ENCODE peak calls at places on chromosome 6, in nine cellular contexts. Z is K562, W is SK-N-SH, A is HL-60, O is A549, J is Panc1, N is HCT116, C is GM12878, E is HepG2. P is an unnamed sample.

GRCh38 chr6:129186988-129187387 is 304.1 kb downstream of the LAMA2 start:
- DNase-seq in C (no peak), J (no peak), Z (no peak), N (peak; percentile 73), O (no peak), A (no peak), E (no peak), W (no peak), P (no peak)

GRCh38 chr6:5677219-5678000 is 329.3 kb downstream of the NRN1 start:
- DNase-seq in C (no peak), A (no peak), W (no peak), E (no peak), J (no peak), Z (no peak), N (no peak), O (no peak), P (no peak)

GRCh38 chr6:104908031-104908430 is 48.3 kb upstream of the HACE1 start:
- DNase-seq in A (no peak), Z (no peak), W (no peak), O (peak; percentile 7), N (no peak), C (no peak), J (no peak), E (no peak), P (no peak)

GRCh38 chr6:34145161-34146020 is 496 bp downstream of the GRM4 start:
- DNase-seq in C (no peak), N (no peak), W (peak; percentile 78), Z (peak; percentile 48), A (peak; percentile 8), O (peak; percentile 37), E (no peak), J (no peak), P (peak; percentile 83)

GRCh38 chr6:139376054-139376355 is 1.6 kb upstream of the CITED2 start:
- DNase-seq in C (peak; percentile 38), W (no peak), A (no peak), O (no peak), E (no peak), N (no peak), J (no peak), Z (peak; percentile 39), P (no peak)

GRCh38 chr6:158818580-158819212 is 472 bp downstream of the EZR start:
- DNase-seq in Z (peak; percentile 72), J (no peak), O (peak; percentile 63), E (peak; percentile 54), A (peak; percentile 38), C (no peak), N (no peak), W (peak; percentile 81), P (peak; percentile 73)

GRCh38 chr6:18380165-18380564 is 7.0 kb upstream of the RNF144B start:
- DNase-seq in W (no peak), O (no peak), A (no peak), Z (no peak), J (no peak), N (no peak), E (no peak), C (no peak), P (no peak)

GRCh38 chr6:33316603-33317417 is 734 bp downstream of the ZBTB22 start:
- DNase-seq in J (no peak), W (peak; percentile 40), O (no peak), C (no peak), A (no peak), Z (no peak), N (no peak), E (no peak), P (no peak)

GRCh38 chr6:105204768-105205167 is 25.0 kb upstream of the POPDC3 start:
- DNase-seq in C (no peak), A (no peak), O (no peak), N (no peak), J (no peak), E (no peak), W (no peak), Z (no peak), P (no peak)

GRCh38 chr6:44004625-44005506 is 122.4 kb downstream of the MRPL14 start:
- DNase-seq in J (no peak), E (no peak), N (no peak), A (no peak), Z (no peak), W (peak; percentile 71), C (no peak), O (peak; percentile 39), P (no peak)

GRCh38 chr6:64520050-64520449 is 884.4 kb downstream of the PHF3 start:
- DNase-seq in J (peak; percentile 43), C (peak; percentile 5), W (no peak), E (no peak), O (peak; percentile 30), Z (no peak), A (no peak), N (no peak), P (peak; percentile 2)

DNA sequence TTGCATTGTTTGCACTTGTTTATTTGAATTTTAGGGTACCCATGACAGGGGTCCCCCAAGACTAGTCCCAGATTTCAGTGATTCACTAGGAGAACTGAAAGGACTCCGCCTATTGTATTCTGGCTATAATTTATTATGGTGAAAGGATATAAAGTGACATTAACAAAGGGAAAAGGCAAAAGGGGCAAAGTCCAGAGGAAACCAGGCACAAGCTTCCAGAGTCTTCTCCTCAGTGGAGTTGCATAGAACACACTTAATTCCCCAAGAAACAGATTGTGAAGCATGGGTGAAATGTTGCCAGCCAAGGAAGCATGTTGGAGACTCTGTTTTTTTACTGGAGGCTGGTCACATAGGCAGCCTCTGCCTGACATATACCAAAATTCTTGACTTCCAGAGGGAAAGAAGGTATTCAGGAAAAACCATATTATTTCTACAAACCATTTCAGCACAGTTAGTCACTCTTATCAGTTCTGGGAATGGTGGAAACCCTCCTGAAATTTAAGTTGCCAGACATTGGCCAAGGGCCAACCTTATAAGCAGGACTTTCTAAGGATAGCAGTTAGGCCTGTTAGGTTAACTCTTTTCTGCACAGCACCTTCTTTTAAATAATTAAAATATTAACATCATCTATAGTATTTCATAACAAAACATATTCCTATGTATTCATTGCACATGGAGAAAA is 71.8 kb downstream of the FIG4 start:
- DNase-seq in C (no peak), Z (no peak), O (no peak), A (no peak), N (no peak), E (no peak), J (no peak), W (no peak), P (no peak)
- TF ChIP-seq REST in C (no peak), Z (no peak), O (no peak), A (no peak), N (no peak), E (no peak), J (no peak), W (no peak), P (no peak)

GRCh38 chr6:448296-449056 is 56.9 kb downstream of the IRF4 start:
- DNase-seq in W (no peak), N (no peak), E (no peak), J (no peak), O (no peak), C (no peak), Z (no peak), A (no peak), P (no peak)

GRCh38 chr6:449057-449430 is 57.5 kb downstream of the IRF4 start:
- DNase-seq in Z (no peak), W (no peak), O (no peak), E (no peak), C (no peak), A (no peak), N (no peak), J (no peak), P (no peak)

GRCh38 chr6:451336-451735 is 59.8 kb downstream of the IRF4 start:
- DNase-seq in E (no peak), Z (no peak), W (no peak), N (no peak), C (no peak), A (no peak), O (no peak), J (no peak), P (no peak)

GRCh38 chr6:451847-452246 is 60.3 kb downstream of the IRF4 start:
- DNase-seq in E (no peak), W (no peak), O (no peak), Z (no peak), J (no peak), A (no peak), C (no peak), N (no peak), P (no peak)

GRCh38 chr6:449486-450419 is 58.2 kb downstream of the IRF4 start:
- DNase-seq in J (no peak), C (no peak), E (no peak), Z (no peak), W (no peak), N (no peak), O (no peak), A (no peak), P (no peak)
- TF ChIP-seq REST in J (no peak), C (no peak), E (no peak), Z (no peak), W (no peak), N (no peak), O (no peak), A (no peak), P (no peak)

GRCh38 chr6:163460307-163460782 is 45.8 kb downstream of the QKI start:
- DNase-seq in J (peak; percentile 22), Z (no peak), O (no peak), A (no peak), C (peak; percentile 57), N (no peak), E (no peak), W (no peak), P (no peak)
- TF ChIP-seq REST in J (no peak), Z (no peak), O (no peak), A (no peak), C (no peak), N (no peak), E (no peak), W (no peak), P (no peak)

DNA sequence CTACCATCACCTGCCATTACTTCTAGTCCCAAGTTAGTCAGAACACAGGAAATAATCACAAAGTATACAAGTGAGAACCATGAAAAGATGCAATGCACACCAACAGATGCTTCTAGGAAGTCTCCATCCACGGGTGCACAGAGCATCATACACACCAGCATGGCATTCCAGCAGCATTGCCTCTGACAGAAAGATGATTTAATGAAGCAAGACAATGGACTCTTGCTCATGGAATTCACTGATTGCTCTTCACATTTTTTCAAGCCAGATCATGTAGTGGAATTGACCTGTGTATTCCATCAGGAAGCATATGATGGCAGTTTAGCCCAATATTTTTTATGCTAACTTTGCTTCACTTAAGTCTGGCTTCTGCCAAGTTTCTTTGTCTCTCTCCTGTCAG is 406.3 kb upstream of the RGS17 start:
- DNase-seq in Z (no peak), E (no peak), C (no peak), A (no peak), O (no peak), N (no peak), J (no peak), W (no peak), P (no peak)
- TF ChIP-seq REST in Z (no peak), E (no peak), C (no peak), A (no peak), O (no peak), N (no peak), J (no peak), W (no peak), P (no peak)

DNA sequence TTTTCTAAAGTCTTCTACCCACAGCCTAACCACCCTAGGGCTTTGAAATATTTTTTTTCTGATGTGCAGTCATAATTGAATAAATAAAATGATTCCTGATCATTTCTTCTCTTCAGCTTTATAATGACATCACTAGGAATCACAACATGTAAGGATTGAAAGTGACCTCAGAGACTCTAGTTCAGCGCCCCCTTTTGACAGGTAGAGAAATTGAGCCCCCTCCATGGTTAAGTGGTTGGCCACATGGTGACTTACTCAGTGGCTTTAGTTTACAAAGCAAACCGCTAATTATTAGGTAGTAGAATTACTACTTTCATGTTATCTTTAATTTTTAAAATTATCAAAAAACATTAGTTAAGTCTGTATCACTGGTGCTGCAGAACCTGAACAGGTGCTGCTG is 13.3 kb upstream of the SLC2A12 start:
- DNase-seq in E (peak; percentile 30), N (peak; percentile 32), Z (peak; percentile 56), A (no peak), C (no peak), O (peak; percentile 37), W (peak; percentile 24), J (no peak), P (peak; percentile 82)
- TF ChIP-seq REST in E (no peak), N (no peak), Z (no peak), A (no peak), C (no peak), O (no peak), W (no peak), J (no peak), P (no peak)

P was measured in GM23338.